ENCODE peak calls at places on chromosomes 7 and 10, in nine cellular contexts. M, I, S, U, T, H, L, B and Q are unnamed samples.

GRCh38 chr10:115948415-115948814 is 324.6 kb downstream of the GFRA1 start:
- DNase-seq in T (no peak), U (no peak), L (no peak), H (no peak), B (no peak), I (no peak), S (no peak), M (peak), Q (no peak)

GRCh38 chr10:96719850-96720421 is 378 bp downstream of the PIK3AP1 start:
- DNase-seq in I (no peak), U (no peak), L (peak), B (no peak), H (peak), S (peak), M (no peak), T (peak), Q (peak)

GRCh38 chr7:92603089-92603445 is 12.9 kb upstream of the FAM133B start:
- DNase-seq in H (no peak), I (no peak), T (no peak), U (no peak), B (no peak), S (no peak), M (no peak), L (no peak), Q (no peak)

GRCh38 chr10:118734477-118734876 is 20.3 kb downstream of the CACUL1 start:
- DNase-seq in U (no peak), T (no peak), S (no peak), I (no peak), H (no peak), M (no peak), B (no peak), L (no peak), Q (no peak)

GRCh38 chr7:146115665-146116451 is 743 bp upstream of the CNTNAP2 start:
- DNase-seq in H (peak), B (no peak), U (peak), L (no peak), M (peak), T (peak), I (peak), S (peak), Q (peak)

GRCh38 chr7:157961731-157962457 is 625.1 kb downstream of the DNAJB6 start:
- DNase-seq in H (no peak), I (no peak), T (no peak), U (no peak), B (no peak), L (no peak), S (no peak), M (no peak), Q (no peak)

GRCh38 chr10:69988094-69988493 is 64.6 kb upstream of the MACROH2A2 start:
- DNase-seq in B (no peak), U (no peak), H (no peak), I (no peak), M (no peak), T (no peak), L (no peak), S (no peak), Q (no peak)

GRCh38 chr7:5218564-5219360 is 28.7 kb downstream of the WIPI2 start:
- DNase-seq in T (no peak), S (no peak), L (no peak), I (no peak), B (no peak), U (no peak), M (no peak), H (no peak), Q (peak)

GRCh38 chr10:104045151-104046089 is 40.3 kb downstream of the COL17A1 start:
- DNase-seq in U (no peak), L (no peak), I (peak), H (peak), T (no peak), B (no peak), M (no peak), S (no peak), Q (no peak)

GRCh38 chr10:97596101-97597055 is 6.9 kb downstream of the C10orf62 start:
- DNase-seq in B (peak), I (peak), U (no peak), H (no peak), S (no peak), T (no peak), L (no peak), M (no peak), Q (peak)

GRCh38 chr10:119546009-119546408 is 3.5 kb upstream of the RGS10 start:
- DNase-seq in U (no peak), H (no peak), I (no peak), M (no peak), S (no peak), L (no peak), B (no peak), T (no peak), Q (no peak)

GRCh38 chr7:32941181-32941995 is 15.9 kb upstream of the FKBP9 start:
- DNase-seq in T (no peak), S (no peak), M (no peak), U (no peak), B (no peak), L (no peak), H (peak), I (no peak), Q (no peak)

GRCh38 chr7:128121731-128122576 is 90.7 kb upstream of the LRRC4 start:
- DNase-seq in L (no peak), S (peak), H (no peak), M (no peak), T (no peak), I (peak), B (no peak), U (no peak), Q (peak)

GRCh38 chr7:70325509-70326101 is 727.3 kb downstream of the AUTS2 start:
- DNase-seq in U (no peak), B (no peak), M (no peak), T (no peak), I (peak), H (no peak), L (no peak), S (no peak), Q (no peak)

GRCh38 chr10:98433881-98434732 is 12.6 kb downstream of the HPS1 start:
- DNase-seq in T (no peak), B (no peak), U (no peak), I (peak), M (no peak), L (peak), S (no peak), H (no peak), Q (no peak)

GRCh38 chr7:122743211-122743610 is 40.5 kb upstream of the RNF148 start:
- DNase-seq in L (no peak), H (peak), U (no peak), T (no peak), I (no peak), B (peak), M (no peak), S (no peak), Q (no peak)

GRCh38 chr10:92829042-92829785 is 19.1 kb upstream of the EXOC6 start:
- DNase-seq in L (no peak), M (no peak), U (no peak), T (no peak), S (no peak), H (no peak), I (no peak), B (no peak), Q (no peak)